ENCODE peak calls at places on chromosomes 2 and 18, in seven cellular contexts. R is neuronal stem cell, K is mesenchymal stem cell, A is IMR-90, W is mesendoderm, J is trophoblast cell, N is H1. H is an unnamed sample.

GRCh38 chr2:226079186-226079585 is 679.7 kb downstream of the NYAP2 start:
- DNase-seq in J (no peak), R (no peak), K (no peak), W (peak; percentile 60), A (no peak), N (no peak), H (no peak)

GRCh38 chr2:113281920-113282746 is 3.4 kb upstream of the PAX8 start:
- DNase-seq in K (no peak), A (peak; percentile 10), J (peak; percentile 39), R (no peak), W (no peak), N (no peak), H (no peak)

GRCh38 chr2:144514731-144515424 is 5.0 kb downstream of the ZEB2 start:
- DNase-seq in R (no peak), J (no peak), A (no peak), W (no peak), N (no peak), K (no peak), H (no peak)

GRCh38 chr2:193793914-193794313 is 1599.2 kb upstream of the TMEFF2 start:
- DNase-seq in R (no peak), A (no peak), J (peak; percentile 51), W (no peak), K (no peak), N (no peak), H (no peak)

GRCh38 chr2:70991142-70991541 is 3.5 kb downstream of the TEX261 start:
- DNase-seq in W (no peak), K (no peak), R (no peak), A (no peak), J (no peak), N (no peak), H (no peak)

GRCh38 chr18:45723921-45724320 is at the start of gene SLC14A1:
- DNase-seq in K (no peak), A (no peak), W (no peak), J (no peak), N (no peak), R (no peak), H (no peak)

GRCh38 chr18:23330423-23330822 is 122.7 kb upstream of the RIOK3 start:
- DNase-seq in N (no peak), W (no peak), A (no peak), J (no peak), K (no peak), R (no peak), H (no peak)

GRCh38 chr2:159735648-159736047 is 23.3 kb downstream of the MARCHF7 start:
- DNase-seq in R (no peak), A (no peak), K (no peak), N (no peak), J (no peak), W (no peak), H (no peak)

GRCh38 chr2:201232125-201232815 is 28.1 kb upstream of the CASP8 start:
- DNase-seq in K (peak; percentile 86), N (peak; percentile 70), W (peak; percentile 98), A (peak; percentile 87), R (peak; percentile 65), J (peak; percentile 98), H (peak; percentile 94)

GRCh38 chr2:201233192-201234166 is 26.9 kb upstream of the CASP8 start:
- DNase-seq in K (no peak), J (peak; percentile 88), A (no peak), R (no peak), N (peak; percentile 27), W (peak; percentile 85), H (peak; percentile 88)

GRCh38 chr2:201235865-201236811 is 24.2 kb upstream of the CASP8 start:
- DNase-seq in A (peak; percentile 78), J (peak; percentile 84), K (peak; percentile 71), N (no peak), R (peak; percentile 43), W (peak; percentile 83), H (peak; percentile 60)

GRCh38 chr2:201237486-201238241 is 22.7 kb upstream of the CASP8 start:
- DNase-seq in N (no peak), W (no peak), R (no peak), K (no peak), J (no peak), A (no peak), H (no peak)

DNA sequence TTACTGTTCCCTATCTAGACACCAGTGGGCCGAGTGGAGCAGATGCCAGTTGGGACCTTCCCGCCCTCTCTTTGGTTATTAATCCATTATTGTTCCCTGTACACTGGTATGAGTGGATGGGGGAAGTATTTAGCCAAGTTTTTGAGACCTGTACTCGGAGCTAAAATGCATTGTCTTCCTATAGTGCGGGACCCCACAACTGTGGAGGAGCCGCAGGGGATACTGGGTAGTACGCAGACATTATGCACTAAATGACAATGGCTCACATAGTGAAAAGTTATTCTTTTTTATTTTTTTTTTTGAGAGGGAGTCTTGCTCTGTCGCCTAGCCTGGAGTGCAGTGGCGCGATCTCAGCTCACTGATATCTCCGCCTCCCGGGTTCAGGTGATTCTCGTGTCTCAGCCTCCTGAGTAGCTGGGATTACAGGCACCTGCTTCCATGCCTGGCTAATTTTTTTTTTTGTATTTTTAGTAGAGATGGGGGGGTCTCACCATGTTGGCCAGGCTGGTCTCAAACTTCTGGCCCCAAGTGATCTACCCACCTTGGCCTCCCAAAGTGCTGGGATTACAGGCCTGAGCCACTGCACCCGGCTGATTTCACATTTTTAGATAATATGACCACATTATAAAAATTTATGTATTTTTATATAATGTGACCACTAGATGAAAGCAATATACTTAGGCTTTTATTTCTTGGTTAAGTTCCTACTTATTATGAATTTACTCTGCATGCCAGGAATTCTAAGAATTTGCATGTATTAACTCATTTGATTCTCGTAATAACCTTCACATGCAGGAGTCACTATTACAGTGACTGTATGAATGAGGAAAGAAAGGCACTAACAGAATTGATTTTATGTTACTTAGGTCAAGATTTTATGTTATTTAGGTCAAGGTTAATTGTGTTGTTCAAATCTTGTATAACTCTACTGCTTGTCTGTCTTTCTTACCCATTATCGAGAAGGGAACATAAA is 25.9 kb upstream of the CASP8 start:
- DNase-seq in A (peak; percentile 46), K (no peak), R (no peak), J (peak; percentile 27), W (no peak), N (no peak), H (no peak)
- H2BK5ac ChIP-seq in A (no peak overlapping the region), K (no peak overlapping the region), R (no peak overlapping the region), J (no peak overlapping the region), W (no peak overlapping the region), N (peak overlapping the region; percentile 7), H (no peak overlapping the region)

GRCh38 chr18:600107-600506 is 3.3 kb downstream of the CLUL1 start:
- DNase-seq in N (no peak), W (no peak), J (no peak), A (no peak), R (no peak), K (no peak), H (no peak)

GRCh38 chr18:595571-595970 is 1.2 kb upstream of the CLUL1 start:
- DNase-seq in W (no peak), A (no peak), J (no peak), N (no peak), K (no peak), R (no peak), H (no peak)

GRCh38 chr18:598053-598665 is 1.4 kb downstream of the CLUL1 start:
- DNase-seq in N (no peak), A (no peak), W (peak; percentile 24), J (no peak), R (no peak), K (no peak), H (no peak)

GRCh38 chr18:595068-595467 is 1.7 kb upstream of the CLUL1 start:
- DNase-seq in R (no peak), K (no peak), N (no peak), W (no peak), J (no peak), A (no peak), H (no peak)

DNA sequence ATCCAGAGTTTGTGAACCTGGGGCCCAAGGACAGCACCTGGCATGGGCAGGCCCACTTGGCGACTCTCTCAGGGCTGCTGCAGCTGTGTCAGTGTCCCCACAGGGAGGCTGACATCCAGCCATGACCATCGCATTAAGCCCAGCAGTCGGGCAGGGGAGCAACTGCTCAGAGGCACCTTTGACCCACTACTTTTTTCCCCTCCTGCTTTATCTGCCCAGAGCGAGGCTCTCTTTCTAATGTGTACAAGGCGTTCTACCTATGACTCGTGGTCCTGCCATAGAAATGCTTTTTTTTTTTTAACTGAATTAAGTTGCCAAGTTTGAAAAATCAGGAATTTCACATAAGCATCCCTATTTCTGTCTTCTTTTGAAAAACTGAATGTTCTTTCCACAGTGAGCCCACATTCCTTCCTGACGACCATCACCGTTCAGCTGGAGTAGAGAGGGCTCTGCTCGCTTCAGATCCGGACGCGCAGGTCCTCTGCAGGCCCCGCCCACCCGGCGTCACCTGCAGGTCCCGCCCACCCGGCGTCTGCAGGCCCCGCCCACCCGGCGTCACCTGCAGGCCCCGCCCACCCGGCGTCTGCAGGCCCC is 403 bp upstream of the CLUL1 start:
- DNase-seq in R (peak; percentile 37), K (no peak), N (peak; percentile 68), A (no peak), J (peak; percentile 70), W (peak; percentile 87), H (peak; percentile 82)
- H2AK5ac ChIP-seq in R (no peak overlapping the region), K (no peak overlapping the region), N (no peak overlapping the region), A (no peak overlapping the region), J (no peak overlapping the region), W (no peak overlapping the region), H (no peak overlapping the region)

GRCh38 chr2:237590272-237591020 is at the start of gene RAB17:
- DNase-seq in K (peak; percentile 44), N (no peak), W (peak; percentile 84), J (peak; percentile 71), A (peak; percentile 39), R (no peak), H (peak; percentile 87)
- H2BK5ac ChIP-seq in K (no peak within 1 kb of the TSS), N (peak within 1 kb of the TSS; percentile 84), W (peak within 1 kb of the TSS; percentile 82), J (no peak within 1 kb of the TSS), A (no peak within 1 kb of the TSS), R (no peak within 1 kb of the TSS), H (no peak within 1 kb of the TSS)

DNA sequence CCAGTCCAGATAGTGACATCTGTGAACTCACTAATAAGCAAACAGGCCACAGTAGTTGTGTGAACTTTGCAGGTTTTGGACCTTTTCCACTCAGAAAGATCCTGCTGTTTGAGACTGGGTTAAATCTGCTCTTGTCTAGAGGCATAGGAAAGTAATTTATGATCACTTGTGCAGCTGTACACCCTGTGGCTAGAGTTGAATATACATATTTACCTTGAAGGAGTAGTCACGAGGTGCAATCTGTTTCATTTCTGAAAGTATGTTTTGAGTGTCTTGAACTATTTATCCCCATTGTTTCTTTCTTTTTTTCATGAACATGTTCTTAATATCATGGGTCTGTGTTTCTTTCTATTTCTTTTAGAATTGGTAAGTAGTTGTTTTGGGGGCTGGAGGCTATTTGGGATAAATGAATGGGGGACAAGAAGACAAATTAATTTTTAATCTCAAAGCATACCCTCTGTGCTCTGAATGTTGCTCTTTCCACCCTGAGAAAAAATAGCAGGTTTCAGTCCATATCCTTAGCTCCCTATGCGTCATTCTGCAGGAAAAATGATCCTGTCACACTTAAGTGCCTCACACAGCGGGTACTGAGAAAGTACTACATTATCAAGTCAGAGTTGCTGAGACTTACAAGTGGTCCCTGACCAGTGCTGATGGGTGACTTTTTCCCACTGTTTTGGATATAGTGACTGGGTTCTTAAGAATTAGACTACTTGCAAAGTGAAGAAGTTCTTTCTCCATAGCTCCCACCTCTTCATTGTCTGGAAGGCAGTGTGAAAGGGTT is 28.2 kb downstream of the DCC start:
- DNase-seq in W (no peak), K (no peak), J (no peak), A (no peak), R (no peak), N (no peak), H (no peak)
- H2AK5ac ChIP-seq in W (no peak overlapping the region), K (no peak overlapping the region), J (no peak overlapping the region), A (no peak overlapping the region), R (no peak overlapping the region), N (no peak overlapping the region), H (no peak overlapping the region)